ENCODE peak calls at places on chromosomes 16 and 17, in seven cellular contexts. B is stimulated activated naive CD8-positive, alpha-beta T cell treated with anti-CD3 and anti-CD28 coated beads, Interleukin-15, Interleukin-2, amounts not matched to agents 100 U/mL and 50 U/mL, for 24 hours; Z is activated CD4-positive, alpha-beta T cell treated with anti-CD3 and anti-CD28 coated beads, Interleukin-2, amount 50 U/mL, for 48 hours; U is EL; E is T-helper 9 cell; A is T1000; F is CD4-positive, alpha-beta memory T cell. L is an unnamed sample.
A peak's percentile ranks its signal among the peaks of the same experiment; 100 is the strongest.

GRCh38 chr17:48375356-48375755 is 54.7 kb downstream of the SKAP1 start:
- DNase-seq in B (no peak), Z (no peak), U (peak; percentile 5), E (no peak), A (no peak), F (no peak), L (no peak)

GRCh38 chr16:80744856-80745255 is 59.5 kb downstream of the CDYL2 start:
- DNase-seq in B (peak; percentile 12), Z (no peak), U (no peak), E (no peak), A (no peak), F (no peak), L (no peak)

GRCh38 chr16:1991588-1992474 is 2.1 kb downstream of the SYNGR3 start:
- DNase-seq in B (peak; percentile 98), Z (peak; percentile 96), U (peak; percentile 79), E (peak; percentile 100), A (peak; percentile 96), F (peak; percentile 93), L (no peak)

GRCh38 chr16:12681653-12682052 is 122.0 kb downstream of the CPPED1 start:
- DNase-seq in B (no peak), Z (no peak), U (no peak), E (no peak), A (no peak), F (no peak), L (no peak)

GRCh38 chr17:75238684-75239191 is 22.7 kb downstream of the GGA3 start:
- DNase-seq in B (peak; percentile 69), Z (peak; percentile 68), U (peak; percentile 70), E (peak; percentile 47), A (no peak), F (peak; percentile 64), L (no peak)

GRCh38 chr16:51416921-51417320 is 265.9 kb upstream of the SALL1 start:
- DNase-seq in B (no peak), Z (no peak), U (no peak), E (no peak), A (no peak), F (no peak), L (no peak)

GRCh38 chr16:85754403-85754802 is 3.5 kb upstream of the C16orf74 start:
- DNase-seq in B (no peak), Z (no peak), U (no peak), E (no peak), A (no peak), F (no peak), L (no peak)

GRCh38 chr17:50565559-50566350 is 5.2 kb downstream of the CACNA1G start:
- DNase-seq in B (no peak), Z (no peak), U (no peak), E (no peak), A (no peak), F (peak; percentile 30), L (no peak)

GRCh38 chr17:50425682-50426471 is at the start of gene ACSF2:
- DNase-seq in B (peak; percentile 78), Z (peak; percentile 74), U (peak; percentile 71), E (peak; percentile 70), A (peak; percentile 47), F (peak; percentile 63), L (no peak)

L was measured in chondrocyte.